ENCODE peak calls at places on chromosomes 16 and 17, in four cellular contexts. C is Calu3; P is stimulated activated CD4-positive, alpha-beta T cell treated with anti-CD3 and anti-CD28 coated beads, Interleukin-15, amount 100 ng/mL, for 24 hours; V is NAMALWA. U is an unnamed sample.

GRCh38 chr17:66865151-66865550 is 30.2 kb downstream of the CACNG5 start:
- DNase-seq in C (no peak), V (no peak), P (no peak), U (no peak)

GRCh38 chr17:17677299-17678040 is 3.8 kb upstream of the RAI1 start:
- DNase-seq in P (no peak), C (no peak), V (no peak), U (no peak)

GRCh38 chr17:6474906-6475305 is 30.7 kb downstream of the PIMREG start:
- DNase-seq in P (no peak), C (no peak), V (no peak), U (no peak)

GRCh38 chr16:70789231-70789926 is 11.6 kb downstream of the VAC14 start:
- DNase-seq in C (no peak), P (no peak), V (no peak), U (peak; percentile 57)

GRCh38 chr16:87762071-87762571 is 3.7 kb downstream of the KLHDC4 start:
- DNase-seq in C (no peak), P (no peak), V (peak; percentile 40), U (no peak)

GRCh38 chr17:60678118-60678444 is 430 bp downstream of the BCAS3 start:
- DNase-seq in C (no peak), V (no peak), P (no peak), U (no peak)

GRCh38 chr17:75450270-75450669 is 6.2 kb upstream of the TMEM94 start:
- DNase-seq in P (no peak), C (no peak), V (no peak), U (no peak)

GRCh38 chr17:68290268-68290954 is 516 bp downstream of the SLC16A6 start:
- DNase-seq in C (peak; percentile 24), V (peak; percentile 67), P (peak; percentile 68), U (no peak)

GRCh38 chr16:11620243-11621003 is 33.7 kb upstream of the LITAF start:
- DNase-seq in P (no peak), C (no peak), V (peak; percentile 70), U (no peak)

GRCh38 chr17:15261818-15262290 is 3.3 kb downstream of the PMP22 start:
- DNase-seq in P (no peak), V (no peak), C (no peak), U (no peak)

GRCh38 chr17:56290486-56291118 is 137.3 kb downstream of the ANKFN1 start:
- DNase-seq in C (no peak), P (no peak), V (no peak), U (no peak)

GRCh38 chr16:35234679-35235078 is 1775.3 kb downstream of the TP53TG3F start:
- DNase-seq in V (no peak), C (no peak), P (no peak), U (no peak)

GRCh38 chr17:77011173-77012011 is 129.4 kb upstream of the SEC14L1 start:
- DNase-seq in V (peak; percentile 81), C (peak; percentile 61), P (peak; percentile 70), U (peak; percentile 70)

GRCh38 chr17:48612854-48613691 is 2.0 kb downstream of the HOXB8 start:
- DNase-seq in P (peak; percentile 64), V (no peak), C (no peak), U (peak; percentile 25)

GRCh38 chr16:15966420-15967222 is 17.2 kb downstream of the ABCC1 start:
- DNase-seq in C (peak; percentile 60), V (no peak), P (no peak), U (peak; percentile 60)

GRCh38 chr16:30152517-30152916 is 29.5 kb upstream of the MAPK3 start:
- DNase-seq in P (no peak), C (no peak), V (no peak), U (no peak)

GRCh38 chr17:19933221-19933620 is 44.4 kb downstream of the AKAP10 start:
- DNase-seq in C (no peak), P (no peak), V (no peak), U (peak; percentile 22)

GRCh38 chr17:65297384-65297783 is 160.2 kb downstream of the RGS9 start:
- DNase-seq in C (no peak), P (no peak), V (no peak), U (peak; percentile 60)

GRCh38 chr17:47935961-47936360 is 5.4 kb upstream of the PNPO start:
- DNase-seq in C (peak; percentile 54), P (no peak), V (no peak), U (peak; percentile 67)

GRCh38 chr16:23395732-23396131 is 57.3 kb downstream of the COG7 start:
- DNase-seq in P (no peak), V (no peak), C (no peak), U (no peak)

GRCh38 chr17:44628234-44629188 is 27.8 kb upstream of the MEIOC start:
- DNase-seq in C (no peak), P (no peak), V (peak; percentile 76), U (peak; percentile 15)

GRCh38 chr16:78696797-78697196 is 597.3 kb downstream of the WWOX start:
- DNase-seq in C (no peak), V (no peak), P (no peak), U (no peak)

GRCh38 chr16:11208916-11209665 is 46.9 kb downstream of the SOCS1 start:
- DNase-seq in P (no peak), V (no peak), C (no peak), U (peak; percentile 44)

GRCh38 chr17:65099941-65100315 is 37.2 kb upstream of the RGS9 start:
- DNase-seq in C (peak; percentile 11), P (peak; percentile 90), V (no peak), U (peak; percentile 30)